ENCODE peak calls at places on chromosomes 6 and 20, in four cellular contexts. G is B cell, L is transverse colon, A is psoas muscle. R is an unnamed sample.

GRCh38 chr20:36504295-36504694 is 37.0 kb upstream of the MYL9 start:
- DNase-seq in G (no peak), L (no peak), A (no peak), R (no peak)

GRCh38 chr6:152462716-152463115 is 174.4 kb downstream of the SYNE1 start:
- DNase-seq in G (no peak), L (no peak), A (no peak), R (no peak)

GRCh38 chr20:36856691-36857635 is 19.0 kb upstream of the TLDC2 start:
- DNase-seq in G (no peak), L (no peak), A (no peak), R (no peak)

GRCh38 chr20:43537921-43538854 is 20.6 kb upstream of the SGK2 start:
- DNase-seq in G (peak), L (peak), A (peak), R (peak)

GRCh38 chr6:129281173-129281796 is 398.3 kb downstream of the LAMA2 start:
- DNase-seq in G (no peak), L (no peak), A (no peak), R (no peak)

GRCh38 chr6:18087396-18088165 is 34.9 kb downstream of the NHLRC1 start:
- DNase-seq in G (no peak), L (no peak), A (no peak), R (no peak)

GRCh38 chr6:133991096-133991593 is 38.1 kb downstream of the TBPL1 start:
- DNase-seq in G (no peak), L (no peak), A (no peak), R (peak)

GRCh38 chr6:159094444-159095252 is 49.9 kb upstream of the TAGAP start:
- DNase-seq in G (peak), L (peak), A (no peak), R (no peak)

GRCh38 chr6:2738373-2738979 is 12.2 kb downstream of the MYLK4 start:
- DNase-seq in G (peak), L (peak), A (no peak), R (peak)

GRCh38 chr6:115573866-115574265 is 486.8 kb downstream of the FRK start:
- DNase-seq in G (no peak), L (no peak), A (no peak), R (no peak)

GRCh38 chr20:5041433-5041832 is 40.1 kb upstream of the SLC23A2 start:
- DNase-seq in G (no peak), L (no peak), A (no peak), R (no peak)

GRCh38 chr6:106803188-106803587 is 171.3 kb downstream of the CD24 start:
- DNase-seq in G (no peak), L (no peak), A (no peak), R (no peak)

DNA sequence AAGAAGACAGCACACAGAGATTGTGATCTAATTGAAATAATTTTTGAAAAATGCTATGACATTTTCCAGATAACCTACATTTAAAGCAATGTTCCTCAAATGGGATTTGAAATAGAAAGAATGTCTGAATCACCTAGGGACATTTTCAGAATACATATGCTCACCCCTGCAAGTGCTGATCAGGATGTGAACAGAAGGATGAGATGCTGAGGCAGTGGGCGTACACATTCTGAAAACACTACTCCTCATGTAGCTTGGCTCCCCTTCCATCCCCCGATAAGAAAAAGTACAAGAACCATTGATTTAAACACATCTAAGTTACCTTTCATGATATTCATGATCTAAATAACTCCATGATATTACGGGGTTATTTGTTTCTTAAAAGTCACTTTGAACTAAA is 29.9 kb upstream of the HINT3 start:
- DNase-seq in G (no peak), L (no peak), A (no peak), R (no peak)
- TF ChIP-seq CTCF in G (no peak), L (no peak), A (no peak), R (no peak)

DNA sequence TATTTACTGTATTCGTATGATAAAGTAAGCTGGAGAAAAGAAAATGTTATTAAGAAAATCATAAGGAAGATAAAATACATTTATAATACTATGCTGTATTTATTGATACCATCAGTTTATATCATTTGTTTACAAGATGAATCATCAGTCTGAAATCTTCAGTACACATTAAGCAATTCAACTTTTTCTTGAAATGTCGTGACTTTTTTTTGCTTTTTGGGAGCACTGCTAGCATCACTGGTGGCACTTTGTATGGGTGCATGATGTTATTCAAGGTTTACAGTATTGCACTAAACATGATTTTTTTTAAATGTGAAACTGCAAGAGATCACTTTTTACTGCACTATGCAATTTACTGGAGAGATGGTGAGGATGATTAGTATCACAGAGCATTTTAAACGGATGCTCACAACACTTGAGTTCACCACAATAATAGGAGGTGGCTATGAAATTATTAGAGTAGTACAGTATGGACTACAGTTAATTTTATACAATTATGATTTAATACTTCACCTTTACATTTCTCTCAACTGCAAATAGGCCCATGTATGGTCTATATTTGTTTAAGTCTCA is 85.9 kb downstream of the SNAP25 start:
- DNase-seq in G (no peak), L (no peak), A (no peak), R (no peak)
- TF ChIP-seq CTCF in G (no peak), L (no peak), A (no peak), R (no peak)

DNA sequence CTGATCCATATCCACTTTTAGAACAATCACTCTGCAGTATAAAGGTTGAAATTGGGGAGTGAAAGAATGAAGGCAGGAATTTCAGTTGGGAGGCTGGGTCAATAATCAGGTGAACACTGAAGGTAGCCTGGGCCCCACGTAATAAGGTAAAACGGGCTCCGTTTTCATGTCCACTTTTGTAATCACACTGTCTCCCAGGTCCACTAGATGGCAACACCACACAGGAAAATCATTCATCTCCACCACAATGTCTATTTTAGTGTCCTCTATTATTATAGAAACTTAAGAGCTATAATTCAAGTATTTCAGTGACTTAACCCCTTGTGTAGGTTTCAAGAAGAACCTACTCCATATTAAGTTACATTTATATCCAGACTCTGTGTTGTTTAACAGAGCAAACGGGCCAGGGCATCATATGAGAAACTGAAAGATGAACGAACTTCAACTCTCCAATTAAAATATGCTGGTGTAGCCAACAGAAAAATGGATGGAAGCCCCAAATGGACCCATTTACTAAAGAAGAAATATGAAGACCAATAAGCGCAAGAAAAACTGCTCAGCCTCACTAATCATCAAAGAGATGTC is 45.9 kb upstream of the MC3R start:
- DNase-seq in G (no peak), L (no peak), A (no peak), R (peak)
- TF ChIP-seq CTCF in G (no peak), L (no peak), A (peak), R (peak)

GRCh38 chr6:124961468-124961783 is 811 bp upstream of the RNF217 start:
- DNase-seq in G (no peak), L (no peak), A (no peak), R (no peak)

GRCh38 chr6:124960757-124961467 is 1.3 kb upstream of the RNF217 start:
- DNase-seq in G (no peak), L (no peak), A (no peak), R (peak)

GRCh38 chr6:124962617-124963415 is 579 bp downstream of the RNF217 start:
- DNase-seq in G (no peak), L (peak), A (peak), R (peak)

GRCh38 chr6:124963416-124964083 is 1.3 kb downstream of the RNF217 start:
- DNase-seq in G (no peak), L (no peak), A (peak), R (peak)

DNA sequence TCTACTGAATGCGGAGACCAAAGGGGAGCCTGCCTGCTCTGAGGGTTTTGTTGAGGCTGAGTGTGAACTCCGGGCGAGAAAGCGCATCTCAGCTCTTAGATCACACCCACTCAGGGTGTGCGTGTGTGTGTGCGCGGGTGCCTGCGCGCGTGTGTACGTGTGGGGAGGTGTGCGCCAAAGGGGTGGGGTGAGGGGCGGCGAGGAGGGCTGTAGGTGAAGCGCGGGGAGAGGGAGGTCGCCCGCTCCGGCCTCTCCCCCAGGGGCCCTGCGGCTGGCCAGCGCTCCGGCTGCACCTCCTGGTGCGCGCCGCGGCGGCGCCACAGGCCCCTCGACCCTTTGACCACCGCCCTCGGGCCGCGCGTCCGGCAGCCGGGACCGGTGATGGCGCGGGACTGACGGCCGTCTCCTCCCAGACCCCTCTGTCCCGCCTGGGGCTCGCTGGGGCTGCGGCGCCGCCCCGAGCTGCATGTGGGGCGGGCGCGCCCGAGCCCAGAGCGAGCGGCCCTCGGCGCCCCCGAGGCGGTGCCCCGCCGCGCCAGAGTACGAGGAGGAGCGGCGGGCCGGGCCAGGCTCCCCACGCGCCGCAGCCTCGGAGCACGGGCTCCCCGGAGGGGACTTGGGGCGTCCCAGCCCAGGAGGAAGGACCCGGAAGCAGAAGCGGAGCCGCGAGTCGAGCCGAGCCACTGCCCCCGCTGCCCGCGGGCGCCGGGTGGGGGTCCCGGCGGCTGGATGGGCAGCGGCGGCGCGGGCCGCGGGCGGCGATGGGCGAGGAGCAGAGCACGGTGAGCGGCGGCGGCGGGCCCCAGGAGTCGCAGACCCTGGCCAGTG is at the start of gene RNF217:
- DNase-seq in G (no peak), L (peak), A (peak), R (peak)
- TF ChIP-seq CTCF in G (no peak), L (peak), A (peak), R (no peak)

DNA sequence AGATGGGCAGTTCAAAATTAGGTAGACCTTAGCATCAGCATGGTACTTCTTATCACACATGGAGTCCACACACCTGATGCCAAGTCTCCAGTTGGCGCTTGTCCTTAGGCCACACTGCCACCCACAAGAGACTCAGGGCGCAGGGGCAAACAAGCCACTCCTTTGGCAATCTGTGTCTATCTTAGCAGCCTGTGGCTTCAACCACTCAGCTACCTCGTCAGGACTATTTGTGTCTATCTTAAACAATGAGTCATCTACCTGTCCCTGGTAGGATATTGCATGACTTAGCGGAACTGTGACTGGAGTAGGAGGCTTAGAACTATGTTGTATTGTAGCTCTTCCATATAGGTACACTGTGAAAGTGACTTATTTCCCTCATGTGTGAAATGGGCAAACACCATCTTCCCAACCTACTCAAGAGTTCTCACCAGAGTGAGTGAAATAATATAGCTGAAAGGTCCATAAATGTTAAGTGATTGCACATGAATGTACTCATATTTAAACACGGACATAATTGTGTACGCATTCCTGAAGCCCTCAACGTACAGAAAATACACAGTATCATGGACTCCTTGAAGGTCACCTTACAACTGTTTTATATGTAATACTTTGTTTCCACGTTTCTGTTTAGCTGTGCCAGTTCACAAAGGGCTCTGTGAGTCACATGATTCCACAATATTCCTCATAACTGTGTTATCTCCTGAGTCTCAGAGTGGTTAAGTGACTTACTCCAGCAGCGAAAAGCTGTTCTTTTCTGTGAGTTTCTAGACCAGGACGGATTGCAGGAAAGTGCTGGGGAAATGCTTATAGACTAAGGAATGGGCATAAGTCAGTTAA is 1.6 kb downstream of the TRIM27 start:
- DNase-seq in G (no peak), L (peak), A (no peak), R (peak)
- TF ChIP-seq CTCF in G (no peak), L (no peak), A (no peak), R (no peak)

GRCh38 chr6:37488464-37488863 is 11.2 kb downstream of the CCDC167 start:
- DNase-seq in G (no peak), L (no peak), A (no peak), R (no peak)

GRCh38 chr6:37487891-37488290 is 11.8 kb downstream of the CCDC167 start:
- DNase-seq in G (no peak), L (no peak), A (no peak), R (no peak)

GRCh38 chr6:37490466-37491015 is 9.2 kb downstream of the CCDC167 start:
- DNase-seq in G (no peak), L (no peak), A (no peak), R (no peak)

GRCh38 chr6:37491161-37491829 is 8.4 kb downstream of the CCDC167 start:
- DNase-seq in G (no peak), L (no peak), A (no peak), R (no peak)

GRCh38 chr6:37489697-37490336 is 9.9 kb downstream of the CCDC167 start:
- DNase-seq in G (no peak), L (no peak), A (no peak), R (no peak)
- TF ChIP-seq CTCF in G (peak), L (peak), A (no peak), R (no peak)